ENCODE peak calls at places on chromosomes 6 and 20, in eight cellular contexts. C, X, B, G, I, R, H and Y are unnamed samples.

GRCh38 chr20:10507052-10507451 is 71.9 kb downstream of the SLX4IP start:
- DNase-seq in C (no peak), X (peak; percentile 34), B (no peak), G (no peak), I (no peak), R (no peak), H (no peak), Y (no peak)

GRCh38 chr6:128238248-128238647 is 282.2 kb downstream of the PTPRK start:
- DNase-seq in C (no peak), X (no peak), B (no peak), G (no peak), I (no peak), R (no peak), H (no peak), Y (no peak)

GRCh38 chr6:41786451-41787218 is 859 bp upstream of the TOMM6 start:
- DNase-seq in C (peak; percentile 96), X (peak; percentile 77), B (peak; percentile 95), G (peak; percentile 55), I (peak; percentile 82), R (peak; percentile 96), H (peak; percentile 88), Y (peak; percentile 87)

GRCh38 chr20:63529861-63530787 is 7.1 kb downstream of the PTK6 start:
- DNase-seq in C (peak; percentile 51), X (no peak), B (peak; percentile 35), G (no peak), I (no peak), R (no peak), H (no peak), Y (no peak)

GRCh38 chr6:150236114-150236513 is 93.3 kb downstream of the PPP1R14C start:
- DNase-seq in C (no peak), X (no peak), B (no peak), G (no peak), I (no peak), R (no peak), H (no peak), Y (no peak)

GRCh38 chr20:46939031-46939430 is 44.4 kb downstream of the EYA2 start:
- DNase-seq in C (no peak), X (no peak), B (peak; percentile 50), G (no peak), I (peak; percentile 33), R (no peak), H (peak; percentile 15), Y (no peak)

GRCh38 chr6:6808915-6809314 is 220.4 kb downstream of the LY86 start:
- DNase-seq in C (no peak), X (no peak), B (no peak), G (no peak), I (no peak), R (no peak), H (no peak), Y (no peak)

GRCh38 chr6:17101422-17102257 is at the start of gene STMND1:
- DNase-seq in C (peak; percentile 40), X (peak; percentile 75), B (peak; percentile 47), G (peak; percentile 82), I (peak; percentile 87), R (peak; percentile 58), H (peak; percentile 4), Y (peak; percentile 63)

GRCh38 chr6:170463101-170463721 is 89.9 kb downstream of the PSMB1 start:
- DNase-seq in C (no peak), X (no peak), B (no peak), G (no peak), I (no peak), R (no peak), H (no peak), Y (no peak)